ENCODE peak calls at places on chromosomes 3 and 15, in six cellular contexts. P is activated naive CD4-positive, alpha-beta T cell treated with anti-CD3 and anti-CD28 coated beads for 36 hours; I is kidney glomerular epithelial cell; X is T-helper 2 cell; F is NT2/D1; R is iris pigment epithelial cell. G is an unnamed sample.

GRCh38 chr15:35690089-35690488 is 144.1 kb upstream of the DPH6 start:
- DNase-seq in F (no peak), R (no peak), X (no peak), I (no peak), P (no peak), G (no peak)

GRCh38 chr15:63052961-63053698 is 10.6 kb downstream of the TPM1 start:
- DNase-seq in I (peak; percentile 55), F (no peak), P (no peak), R (peak; percentile 25), X (no peak), G (no peak)

GRCh38 chr3:64078966-64079365 is 55.7 kb upstream of the PSMD6 start:
- DNase-seq in I (no peak), R (no peak), X (no peak), P (no peak), F (no peak), G (no peak)

GRCh38 chr3:16329792-16330061 is 64.7 kb downstream of the OXNAD1 start:
- DNase-seq in X (no peak), P (no peak), I (no peak), F (no peak), R (no peak), G (no peak)

GRCh38 chr3:195254454-195255175 is 16.3 kb downstream of the XXYLT1 start:
- DNase-seq in P (no peak), I (no peak), F (no peak), R (no peak), X (no peak), G (no peak)

GRCh38 chr3:13706451-13706850 is 157.5 kb downstream of the FBLN2 start:
- DNase-seq in X (no peak), I (no peak), F (no peak), R (no peak), P (no peak), G (no peak)

GRCh38 chr3:128712848-128713247 is 13.1 kb upstream of the RAB7A start:
- DNase-seq in I (no peak), P (no peak), R (no peak), F (no peak), X (no peak), G (no peak)

GRCh38 chr15:62578548-62578947 is 413.5 kb upstream of the C2CD4B start:
- DNase-seq in X (no peak), F (no peak), R (no peak), I (no peak), P (no peak), G (no peak)

GRCh38 chr15:78878356-78878755 is 5.7 kb downstream of the MORF4L1 start:
- DNase-seq in X (no peak), P (no peak), R (peak; percentile 78), I (no peak), F (no peak), G (no peak)

GRCh38 chr3:119602676-119603075 is 5.0 kb downstream of the PLA1A start:
- DNase-seq in I (no peak), P (no peak), X (no peak), F (no peak), R (no peak), G (no peak)

GRCh38 chr3:37595784-37596180 is 265.9 kb upstream of the CTDSPL start:
- DNase-seq in X (no peak), I (no peak), R (no peak), P (no peak), F (no peak), G (no peak)

GRCh38 chr3:22089284-22089683 is 338.3 kb upstream of the ZNF385D start:
- DNase-seq in P (peak; percentile 5), R (peak; percentile 18), I (no peak), F (peak; percentile 2), X (peak; percentile 4), G (peak; percentile 1)

GRCh38 chr3:13708301-13708700 is 159.4 kb downstream of the FBLN2 start:
- DNase-seq in X (no peak), P (no peak), I (no peak), F (no peak), R (no peak), G (no peak)

GRCh38 chr15:41115652-41116115 is 396 bp downstream of the INO80 start:
- DNase-seq in P (peak; percentile 72), R (peak; percentile 44), I (peak; percentile 50), X (peak; percentile 80), F (peak; percentile 25), G (peak; percentile 82)

GRCh38 chr3:136250862-136251460 is 821 bp downstream of the PCCB start:
- DNase-seq in X (peak; percentile 11), P (peak; percentile 46), R (peak; percentile 35), F (no peak), I (peak; percentile 52), G (peak; percentile 31)

GRCh38 chr15:49297584-49297983 is 125.5 kb upstream of the FGF7 start:
- DNase-seq in P (no peak), R (no peak), I (no peak), X (no peak), F (no peak), G (no peak)

GRCh38 chr3:114608293-114608692 is 314.5 kb downstream of the TIGIT start:
- DNase-seq in R (peak; percentile 94), F (no peak), I (peak; percentile 81), P (no peak), X (no peak), G (no peak)

GRCh38 chr3:101102678-101103296 is 109.6 kb upstream of the ABI3BP start:
- DNase-seq in R (no peak), I (no peak), P (no peak), F (no peak), X (no peak), G (no peak)